ENCODE peak calls at places on chromosomes 16 and 17, in ten cellular contexts. Y, I, F, R, J, W, E, L, C and Q are unnamed samples.

GRCh38 chr17:63929860-63930766 is 2.0 kb downstream of the CD79B start:
- DNase-seq in Y (no peak), I (no peak), F (no peak), R (no peak), J (no peak), W (no peak), E (no peak), L (no peak), C (no peak), Q (no peak)

GRCh38 chr16:54484700-54485099 is 198.1 kb upstream of the IRX3 start:
- DNase-seq in Y (no peak), I (no peak), F (no peak), R (no peak), J (no peak), W (no peak), E (no peak), L (no peak), C (no peak), Q (no peak)

GRCh38 chr17:75249564-75249963 is 11.8 kb downstream of the GGA3 start:
- DNase-seq in Y (no peak), I (no peak), F (no peak), R (no peak), J (no peak), W (no peak), E (no peak), L (no peak), C (no peak), Q (no peak)

GRCh38 chr17:18182978-18183333 is 672 bp upstream of the ALKBH5 start:
- DNase-seq in Y (peak), I (peak), F (peak), R (peak), J (no peak), W (peak), E (peak), L (peak), C (peak), Q (no peak)

GRCh38 chr16:84595052-84595481 is 22.8 kb downstream of the COTL1 start:
- DNase-seq in Y (no peak), I (no peak), F (no peak), R (no peak), J (no peak), W (peak), E (no peak), L (no peak), C (no peak), Q (no peak)

GRCh38 chr16:10729649-10730048 is 14.0 kb upstream of the NUBP1 start:
- DNase-seq in Y (peak), I (peak), F (peak), R (no peak), J (peak), W (no peak), E (no peak), L (peak), C (no peak), Q (peak)

GRCh38 chr16:86590501-86591144 is 12.3 kb downstream of the FOXL1 start:
- DNase-seq in Y (no peak), I (peak), F (no peak), R (no peak), J (no peak), W (no peak), E (no peak), L (peak), C (no peak), Q (peak)

GRCh38 chr16:3195975-3196374 is 8.0 kb downstream of the OR1F1 start:
- DNase-seq in Y (no peak), I (no peak), F (no peak), R (no peak), J (no peak), W (no peak), E (no peak), L (no peak), C (no peak), Q (no peak)

GRCh38 chr16:81548901-81549546 is 104.4 kb downstream of the CMIP start:
- DNase-seq in Y (no peak), I (no peak), F (peak), R (no peak), J (no peak), W (no peak), E (no peak), L (no peak), C (no peak), Q (no peak)

GRCh38 chr17:43905400-43905984 is 1.8 kb downstream of the MPP2 start:
- DNase-seq in Y (no peak), I (no peak), F (no peak), R (no peak), J (no peak), W (no peak), E (no peak), L (no peak), C (no peak), Q (no peak)

GRCh38 chr16:21161211-21161610 is 2.7 kb downstream of the LDAF1 start:
- DNase-seq in Y (no peak), I (no peak), F (no peak), R (no peak), J (no peak), W (no peak), E (no peak), L (no peak), C (no peak), Q (no peak)

GRCh38 chr16:85302848-85303353 is 190.6 kb upstream of the CIBAR2 start:
- DNase-seq in Y (no peak), I (no peak), F (no peak), R (no peak), J (no peak), W (no peak), E (no peak), L (no peak), C (no peak), Q (no peak)

GRCh38 chr17:81905424-81905875 is 3.4 kb downstream of the NPB start:
- DNase-seq in Y (no peak), I (no peak), F (no peak), R (no peak), J (no peak), W (no peak), E (no peak), L (no peak), C (no peak), Q (no peak)

GRCh38 chr17:17126131-17127110 is 79.7 kb downstream of the PLD6 start:
- DNase-seq in Y (no peak), I (no peak), F (no peak), R (no peak), J (no peak), W (no peak), E (no peak), L (no peak), C (no peak), Q (no peak)

GRCh38 chr17:7846765-7847661 is 7.9 kb upstream of the TMEM88 start:
- DNase-seq in Y (no peak), I (no peak), F (no peak), R (no peak), J (no peak), W (no peak), E (no peak), L (no peak), C (no peak), Q (no peak)

GRCh38 chr16:49280022-49280741 is 1.5 kb downstream of the CBLN1 start:
- DNase-seq in Y (no peak), I (no peak), F (no peak), R (no peak), J (no peak), W (no peak), E (no peak), L (no peak), C (no peak), Q (no peak)

GRCh38 chr17:47210105-47210504 is 957 bp downstream of the MYL4 start:
- DNase-seq in Y (no peak), I (no peak), F (no peak), R (no peak), J (no peak), W (no peak), E (no peak), L (no peak), C (no peak), Q (no peak)

GRCh38 chr17:29341726-29342125 is 47.8 kb upstream of the NUFIP2 start:
- DNase-seq in Y (peak), I (peak), F (no peak), R (no peak), J (no peak), W (no peak), E (no peak), L (peak), C (no peak), Q (peak)

GRCh38 chr17:82107341-82107860 is 9.4 kb upstream of the FASN start:
- DNase-seq in Y (no peak), I (no peak), F (peak), R (no peak), J (no peak), W (no peak), E (no peak), L (no peak), C (no peak), Q (no peak)

GRCh38 chr17:4004517-4005295 is 40.5 kb upstream of the ATP2A3 start:
- DNase-seq in Y (peak), I (peak), F (peak), R (peak), J (no peak), W (peak), E (peak), L (peak), C (no peak), Q (no peak)

GRCh38 chr16:676565-677297 is 1.3 kb downstream of the RHBDL1 start:
- DNase-seq in Y (peak), I (no peak), F (no peak), R (no peak), J (no peak), W (peak), E (peak), L (peak), C (no peak), Q (peak)

GRCh38 chr16:68282064-68282452 is 17.7 kb downstream of the SLC7A6 start:
- DNase-seq in Y (no peak), I (no peak), F (no peak), R (no peak), J (no peak), W (no peak), E (no peak), L (no peak), C (no peak), Q (no peak)

GRCh38 chr17:41254861-41255260 is 323 bp upstream of the KRTAP9-9 start:
- DNase-seq in Y (no peak), I (no peak), F (no peak), R (no peak), J (no peak), W (no peak), E (no peak), L (no peak), C (no peak), Q (no peak)

GRCh38 chr17:28344435-28344901 is 8.9 kb downstream of the TNFAIP1 start:
- DNase-seq in Y (no peak), I (no peak), F (no peak), R (no peak), J (no peak), W (no peak), E (no peak), L (no peak), C (no peak), Q (no peak)

GRCh38 chr17:7552621-7553051 is 3.8 kb downstream of the TNFSF12 start:
- DNase-seq in Y (no peak), I (no peak), F (no peak), R (peak), J (no peak), W (no peak), E (peak), L (no peak), C (no peak), Q (no peak)

GRCh38 chr17:52079496-52079895 is 79.0 kb downstream of the CA10 start:
- DNase-seq in Y (no peak), I (no peak), F (no peak), R (no peak), J (no peak), W (no peak), E (no peak), L (peak), C (no peak), Q (no peak)

GRCh38 chr16:81629032-81629802 is 149.9 kb upstream of the PLCG2 start:
- DNase-seq in Y (no peak), I (no peak), F (no peak), R (no peak), J (no peak), W (no peak), E (no peak), L (no peak), C (no peak), Q (no peak)

GRCh38 chr17:42833771-42834422 is 700 bp downstream of the PSME3 start:
- DNase-seq in Y (no peak), I (no peak), F (no peak), R (no peak), J (no peak), W (no peak), E (no peak), L (no peak), C (no peak), Q (no peak)

GRCh38 chr17:68290268-68290954 is 516 bp downstream of the SLC16A6 start:
- DNase-seq in Y (no peak), I (no peak), F (no peak), R (peak), J (no peak), W (peak), E (peak), L (no peak), C (no peak), Q (no peak)

GRCh38 chr16:81489547-81490267 is 45.1 kb downstream of the CMIP start:
- DNase-seq in Y (no peak), I (no peak), F (no peak), R (peak), J (no peak), W (no peak), E (no peak), L (no peak), C (no peak), Q (no peak)

GRCh38 chr17:14209215-14209614 is 27.4 kb downstream of the CDRT15 start:
- DNase-seq in Y (no peak), I (peak), F (no peak), R (no peak), J (no peak), W (no peak), E (no peak), L (no peak), C (no peak), Q (no peak)

GRCh38 chr16:84497836-84498610 is 6.4 kb downstream of the MEAK7 start:
- DNase-seq in Y (no peak), I (no peak), F (no peak), R (no peak), J (no peak), W (no peak), E (no peak), L (no peak), C (no peak), Q (no peak)

GRCh38 chr16:52861614-52862022 is 191.1 kb downstream of the CHD9NB start:
- DNase-seq in Y (peak), I (no peak), F (no peak), R (no peak), J (no peak), W (no peak), E (no peak), L (peak), C (no peak), Q (peak)

GRCh38 chr17:31140127-31140526 is 45.4 kb downstream of the NF1 start:
- DNase-seq in Y (no peak), I (no peak), F (no peak), R (no peak), J (no peak), W (no peak), E (no peak), L (no peak), C (no peak), Q (no peak)

GRCh38 chr17:83144421-83145357 is 65.3 kb downstream of the METRNL start:
- DNase-seq in Y (no peak), I (peak), F (no peak), R (no peak), J (peak), W (no peak), E (no peak), L (no peak), C (no peak), Q (no peak)

GRCh38 chr16:60225541-60225940 is 1491.4 kb upstream of the GOT2 start:
- DNase-seq in Y (no peak), I (no peak), F (no peak), R (no peak), J (no peak), W (no peak), E (no peak), L (no peak), C (no peak), Q (no peak)

GRCh38 chr17:41581366-41582060 is 5.2 kb downstream of the KRT14 start:
- DNase-seq in Y (peak), I (no peak), F (no peak), R (no peak), J (no peak), W (no peak), E (no peak), L (no peak), C (no peak), Q (no peak)

GRCh38 chr17:43479948-43480347 is 3.8 kb upstream of the DHX8 start:
- DNase-seq in Y (no peak), I (peak), F (no peak), R (no peak), J (no peak), W (no peak), E (no peak), L (no peak), C (no peak), Q (no peak)

GRCh38 chr17:71338396-71338795 is 782.4 kb upstream of the SOX9 start:
- DNase-seq in Y (no peak), I (peak), F (peak), R (no peak), J (peak), W (no peak), E (no peak), L (peak), C (no peak), Q (peak)

GRCh38 chr17:69447726-69448125 is 33.2 kb downstream of the MAP2K6 start:
- DNase-seq in Y (no peak), I (no peak), F (no peak), R (no peak), J (no peak), W (no peak), E (no peak), L (no peak), C (no peak), Q (no peak)

GRCh38 chr16:30444231-30445148 is 1.2 kb downstream of the SEPHS2 start:
- DNase-seq in Y (no peak), I (no peak), F (no peak), R (no peak), J (no peak), W (no peak), E (no peak), L (no peak), C (no peak), Q (no peak)

GRCh38 chr16:30446203-30446595 is 525 bp upstream of the SEPHS2 start:
- DNase-seq in Y (no peak), I (no peak), F (no peak), R (no peak), J (no peak), W (no peak), E (no peak), L (no peak), C (no peak), Q (no peak)

GRCh38 chr16:30445149-30445407 is 596 bp downstream of the SEPHS2 start:
- DNase-seq in Y (no peak), I (no peak), F (no peak), R (no peak), J (no peak), W (no peak), E (no peak), L (no peak), C (no peak), Q (no peak)

GRCh38 chr16:30447512-30448226 is 2.0 kb upstream of the SEPHS2 start:
- DNase-seq in Y (no peak), I (no peak), F (no peak), R (no peak), J (no peak), W (no peak), E (no peak), L (no peak), C (no peak), Q (no peak)

GRCh38 chr16:30445408-30446202 is at the start of gene SEPHS2:
- DNase-seq in Y (peak), I (peak), F (peak), R (peak), J (peak), W (peak), E (peak), L (peak), C (peak), Q (peak)
- TF ChIP-seq CTCF in Y (peak), I (peak), F (peak), R (peak), J (peak), W (no peak), E (peak), L (peak), C (peak), Q (peak)

DNA sequence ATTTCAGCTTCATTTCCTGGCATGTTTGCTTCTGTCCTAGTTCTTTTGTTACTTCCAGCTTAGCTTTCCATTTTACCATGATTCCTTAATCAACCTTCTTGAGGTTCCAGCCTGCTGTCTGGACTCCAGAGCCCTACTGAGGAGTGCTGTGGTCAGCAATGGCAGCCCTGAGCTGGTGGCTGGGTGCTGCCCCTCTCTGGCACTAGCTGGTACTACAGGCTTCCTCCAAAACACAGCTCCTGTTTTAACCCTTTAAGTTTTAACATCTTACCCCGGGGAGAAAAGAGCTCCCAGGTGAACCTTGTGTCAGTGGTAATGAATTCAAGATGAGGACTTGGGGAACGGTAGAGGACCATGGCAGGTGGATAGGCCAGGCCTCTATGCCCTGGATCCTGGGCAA is 395.5 kb downstream of the TMEM114 start:
- DNase-seq in Y (no peak), I (no peak), F (no peak), R (no peak), J (no peak), W (no peak), E (no peak), L (no peak), C (no peak), Q (no peak)
- TF ChIP-seq CTCF in Y (no peak), I (peak), F (no peak), R (no peak), J (peak), W (no peak), E (no peak), L (no peak), C (no peak), Q (no peak)

DNA sequence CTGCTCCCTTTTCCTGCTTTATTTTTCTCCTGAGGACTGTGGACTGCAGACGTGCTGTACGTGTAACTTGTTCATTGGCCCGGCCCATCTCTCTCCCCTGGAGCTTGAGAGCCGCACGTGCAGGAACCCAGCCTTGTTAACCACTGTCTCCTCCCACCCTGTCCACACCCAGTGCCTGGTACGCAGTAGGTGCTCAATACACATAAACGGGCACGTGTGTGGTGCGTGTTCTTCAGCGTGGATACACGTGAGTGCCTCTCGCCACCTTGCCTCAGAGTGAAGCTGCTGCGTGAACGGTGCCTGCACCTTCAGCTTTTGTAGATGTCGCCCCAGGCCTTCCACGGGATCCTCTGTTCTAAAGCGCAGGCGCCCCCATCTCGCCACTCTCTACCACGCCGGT is 96.3 kb upstream of the CHMP6 start:
- DNase-seq in Y (no peak), I (no peak), F (no peak), R (no peak), J (no peak), W (no peak), E (no peak), L (no peak), C (no peak), Q (no peak)
- TF ChIP-seq CTCF in Y (no peak), I (no peak), F (no peak), R (no peak), J (no peak), W (no peak), E (no peak), L (no peak), C (no peak), Q (no peak)

GRCh38 chr17:149231-149630 is 11.9 kb downstream of the SCGB1C2 start:
- DNase-seq in Y (no peak), I (no peak), F (no peak), R (no peak), J (no peak), W (no peak), E (no peak), L (no peak), C (no peak), Q (no peak)
- TF ChIP-seq CTCF in Y (no peak), I (no peak), F (no peak), R (no peak), J (no peak), W (no peak), E (no peak), L (no peak), C (no peak), Q (no peak)

GRCh38 chr17:77352996-77353395 is 212.2 kb downstream of the SEC14L1 start:
- DNase-seq in Y (no peak), I (no peak), F (no peak), R (no peak), J (no peak), W (peak), E (no peak), L (no peak), C (no peak), Q (no peak)

GRCh38 chr17:77352441-77352840 is 211.7 kb downstream of the SEC14L1 start:
- DNase-seq in Y (no peak), I (no peak), F (no peak), R (no peak), J (no peak), W (peak), E (no peak), L (no peak), C (no peak), Q (no peak)

GRCh38 chr17:77354420-77354720 is 213.6 kb downstream of the SEC14L1 start:
- DNase-seq in Y (no peak), I (no peak), F (no peak), R (no peak), J (no peak), W (no peak), E (no peak), L (no peak), C (no peak), Q (no peak)

GRCh38 chr17:77354721-77355455 is 214.1 kb downstream of the SEC14L1 start:
- DNase-seq in Y (peak), I (peak), F (peak), R (no peak), J (peak), W (peak), E (no peak), L (peak), C (no peak), Q (peak)

GRCh38 chr17:77353684-77354419 is 213.1 kb downstream of the SEC14L1 start:
- DNase-seq in Y (no peak), I (no peak), F (no peak), R (no peak), J (no peak), W (peak), E (no peak), L (peak), C (no peak), Q (no peak)
- TF ChIP-seq CTCF in Y (no peak), I (no peak), F (no peak), R (no peak), J (no peak), W (no peak), E (no peak), L (no peak), C (no peak), Q (no peak)